ENCODE peak calls at places on chromosomes 6 and 20, in six cellular contexts. T is neural progenitor cell, W is NCI-H524, I is NCI-H1092 treated with DMSO at 0.1 percent for 48 hours, N is EH, R is GM12865. Z is an unnamed sample.

GRCh38 chr6:84645000-84645399 is 119.4 kb downstream of the TBX18 start:
- DNase-seq in T (no peak), W (no peak), I (no peak), N (peak), R (no peak), Z (no peak)

GRCh38 chr6:81998432-81998831 is 246.0 kb upstream of the TENT5A start:
- DNase-seq in T (no peak), W (no peak), I (no peak), N (peak), R (no peak), Z (no peak)

GRCh38 chr6:98295776-98296175 is 538.6 kb upstream of the POU3F2 start:
- DNase-seq in T (peak), W (no peak), I (no peak), N (no peak), R (no peak), Z (no peak)

GRCh38 chr20:50886184-50886790 is 45.0 kb downstream of the ADNP start:
- DNase-seq in T (no peak), W (no peak), I (no peak), N (no peak), R (no peak), Z (no peak)

GRCh38 chr6:56686429-56686828 is 43.7 kb upstream of the DST start:
- DNase-seq in T (no peak), W (no peak), I (no peak), N (no peak), R (no peak), Z (no peak)

GRCh38 chr6:4008324-4009047 is 70.5 kb downstream of the FAM217A start:
- DNase-seq in T (no peak), W (peak), I (no peak), N (peak), R (peak), Z (no peak)

GRCh38 chr20:23368316-23369110 is 6.5 kb downstream of the GZF1 start:
- DNase-seq in T (no peak), W (no peak), I (no peak), N (peak), R (no peak), Z (no peak)

GRCh38 chr20:45779011-45779915 is 12.4 kb downstream of the WFDC3 start:
- DNase-seq in T (no peak), W (no peak), I (no peak), N (peak), R (no peak), Z (no peak)

GRCh38 chr6:42315991-42316378 is 98.3 kb upstream of the MRPS10 start:
- DNase-seq in T (no peak), W (no peak), I (no peak), N (peak), R (peak), Z (no peak)

GRCh38 chr6:125947581-125947980 is 9.0 kb upstream of the HINT3 start:
- DNase-seq in T (no peak), W (no peak), I (no peak), N (peak), R (no peak), Z (no peak)

GRCh38 chr6:166625356-166625755 is 1.7 kb downstream of the RPS6KA2 start:
- DNase-seq in T (no peak), W (no peak), I (no peak), N (peak), R (no peak), Z (no peak)

GRCh38 chr6:68159433-68159832 is 475.6 kb upstream of the ADGRB3 start:
- DNase-seq in T (no peak), W (no peak), I (no peak), N (no peak), R (no peak), Z (no peak)

GRCh38 chr6:130012728-130013127 is 5.7 kb upstream of the L3MBTL3 start:
- DNase-seq in T (no peak), W (no peak), I (no peak), N (no peak), R (no peak), Z (no peak)

GRCh38 chr20:22449115-22449973 is 135.0 kb downstream of the FOXA2 start:
- DNase-seq in T (no peak), W (no peak), I (peak), N (no peak), R (no peak), Z (no peak)

GRCh38 chr6:53165333-53165732 is 16.7 kb upstream of the GCM1 start:
- DNase-seq in T (no peak), W (no peak), I (no peak), N (peak), R (no peak), Z (no peak)

GRCh38 chr20:967796-968742 is 34.0 kb downstream of the RSPO4 start:
- DNase-seq in T (peak), W (no peak), I (no peak), N (peak), R (peak), Z (peak)